ENCODE peak calls at places on chromosomes 4 and X, in five cellular contexts. E, A, D, N and I are unnamed samples.

GRCh38 chr4:85637778-85638177 is 162.8 kb downstream of the ARHGAP24 start:
- DNase-seq in A (no peak), E (no peak), N (no peak), D (no peak), I (no peak)

GRCh38 chr4:123444298-123444731 is 47.7 kb downstream of the SPRY1 start:
- DNase-seq in D (peak), A (peak), N (no peak), E (peak), I (peak)

GRCh38 chr4:7699040-7699439 is 240.6 kb downstream of the AFAP1 start:
- DNase-seq in A (no peak), D (no peak), N (no peak), E (no peak), I (no peak)

GRCh38 chr4:94739741-94740140 is 18.0 kb upstream of the BMPR1B start:
- DNase-seq in E (no peak), D (no peak), A (no peak), N (no peak), I (no peak)

GRCh38 chr4:48015216-48015615 is 1.3 kb downstream of the CNGA1 start:
- DNase-seq in D (no peak), A (no peak), E (no peak), N (no peak), I (no peak)

GRCh38 chrX:10496345-10496965 is 123.9 kb downstream of the MID1 start:
- DNase-seq in A (no peak), N (no peak), E (no peak), D (no peak), I (no peak)

GRCh38 chr4:102535398-102536082 is 34.4 kb downstream of the NFKB1 start:
- DNase-seq in A (no peak), E (no peak), D (no peak), N (no peak), I (no peak)

GRCh38 chr4:87009095-87009648 is 74.4 kb downstream of the AFF1 start:
- DNase-seq in D (peak), A (no peak), N (no peak), E (no peak), I (no peak)

GRCh38 chr4:96092151-96092705 is 252.3 kb downstream of the PDHA2 start:
- DNase-seq in N (no peak), A (no peak), E (no peak), D (no peak), I (no peak)

GRCh38 chr4:113888006-113888405 is 91.4 kb downstream of the ARSJ start:
- DNase-seq in D (no peak), A (no peak), E (no peak), N (no peak), I (no peak)

GRCh38 chr4:188941524-188942109 is 802.4 kb downstream of the TRIML1 start:
- DNase-seq in E (no peak), N (no peak), D (no peak), A (no peak), I (no peak)

GRCh38 chrX:7316280-7316679 is 168.3 kb upstream of the PUDP start:
- DNase-seq in E (no peak), A (no peak), D (no peak), N (no peak), I (no peak)

GRCh38 chr4:83639849-83640493 is 104.1 kb downstream of the GPAT3 start:
- DNase-seq in A (peak), N (no peak), D (peak), E (no peak), I (peak)

GRCh38 chr4:18167831-18168230 is 146.3 kb upstream of the LCORL start:
- DNase-seq in D (no peak), A (no peak), E (no peak), N (no peak), I (no peak)

GRCh38 chrX:105120460-105120859 is 100.0 kb downstream of the TEX13A start:
- DNase-seq in A (no peak), E (no peak), D (no peak), N (no peak), I (no peak)

GRCh38 chr4:170931326-170931725 is 841.6 kb upstream of the AADAT start:
- DNase-seq in D (no peak), A (no peak), N (no peak), E (no peak), I (no peak)

GRCh38 chr4:128811571-128812359 is 2.3 kb downstream of the JADE1 start:
- DNase-seq in A (peak), N (peak), D (peak), E (peak), I (peak)
- TF ChIP-seq CTCF in A (no peak), N (no peak), D (no peak), E (no peak), I (no peak)

GRCh38 chr4:4384837-4385236 is 2.1 kb upstream of the NSG1 start:
- DNase-seq in A (no peak), E (no peak), N (no peak), D (no peak), I (peak)
- TF ChIP-seq CTCF in A (peak), E (no peak), N (no peak), D (no peak), I (peak)

GRCh38 chr4:149203256-149204001 is 612.2 kb downstream of the IQCM start:
- DNase-seq in N (no peak), A (no peak), D (no peak), E (peak), I (no peak)

GRCh38 chr4:149194061-149194460 is 621.6 kb downstream of the IQCM start:
- DNase-seq in A (no peak), N (no peak), E (no peak), D (no peak), I (no peak)

GRCh38 chr4:149199594-149199993 is 616.0 kb downstream of the IQCM start:
- DNase-seq in E (no peak), D (no peak), N (no peak), A (no peak), I (no peak)
- TF ChIP-seq CTCF in E (no peak), D (no peak), N (no peak), A (no peak), I (no peak)

DNA sequence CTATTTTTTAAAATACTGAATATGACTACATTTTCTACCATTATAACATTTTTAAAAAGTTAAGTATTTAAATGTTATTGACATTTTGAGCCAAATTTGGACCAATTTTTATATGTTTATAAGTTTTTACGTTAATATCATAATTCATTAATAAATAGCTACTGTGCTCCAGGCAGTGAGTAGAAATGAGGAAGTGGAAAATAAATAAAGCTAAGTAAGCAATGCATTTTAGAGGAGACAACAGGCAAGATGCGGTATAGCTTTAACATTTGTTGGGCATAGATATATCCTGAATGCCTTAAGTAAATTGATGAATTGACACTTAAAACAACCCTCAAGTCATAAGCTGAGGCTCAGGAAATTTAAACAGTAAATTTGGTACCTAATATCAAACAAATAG is 474.8 kb downstream of the PCDH10 start:
- DNase-seq in D (no peak), E (no peak), A (no peak), N (no peak), I (no peak)
- TF ChIP-seq CTCF in D (no peak), E (no peak), A (no peak), N (no peak), I (no peak)

DNA sequence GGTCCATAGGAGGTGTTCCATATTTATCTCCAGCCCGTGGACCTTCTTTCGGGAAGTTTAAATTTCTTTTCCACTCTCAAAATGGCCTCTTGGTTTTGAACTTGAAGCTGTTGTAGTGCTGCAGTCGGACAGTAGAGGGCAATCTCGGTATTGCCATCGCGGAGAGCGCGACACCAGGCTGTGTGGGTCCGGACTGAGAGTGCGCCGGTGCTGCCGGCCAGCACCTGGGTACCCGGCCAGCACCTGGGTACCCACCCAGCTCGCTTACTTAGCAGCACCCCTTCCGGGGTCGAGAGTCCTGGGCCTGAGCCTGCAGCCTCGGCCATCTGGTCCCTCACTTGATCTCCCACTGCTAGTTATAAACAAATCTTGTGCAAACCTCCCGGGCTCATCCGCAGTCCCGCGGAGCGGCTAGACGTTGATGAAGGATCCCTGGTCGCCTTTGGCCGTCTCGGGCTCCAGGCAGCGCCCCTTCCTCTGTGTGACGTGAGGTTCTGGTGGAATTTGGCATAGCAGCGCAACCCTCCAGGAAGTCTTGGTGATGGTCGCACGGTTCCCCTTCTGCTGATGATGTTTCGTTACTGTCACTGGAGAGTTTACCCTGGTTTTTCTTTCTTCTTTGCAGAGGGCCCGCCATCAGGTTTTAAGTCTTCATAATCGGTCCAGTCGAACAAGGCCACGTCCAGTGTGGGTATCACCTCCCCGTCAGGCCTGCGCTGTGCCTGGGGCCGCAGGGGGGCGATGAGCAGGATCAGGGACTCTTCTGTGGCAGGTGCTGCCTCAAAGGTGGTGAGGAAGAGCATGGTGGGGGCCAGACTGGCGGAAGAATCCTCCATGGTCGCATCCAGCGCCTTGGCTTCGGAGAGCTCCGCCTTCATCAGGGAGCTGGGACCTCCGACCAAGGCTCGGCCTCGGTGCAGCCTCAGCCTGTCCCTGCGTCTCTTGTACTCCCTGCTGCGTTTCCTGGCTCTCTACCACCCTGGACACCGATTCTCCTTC is 17.8 kb downstream of the FAM9A start:
- DNase-seq in A (no peak), D (peak), N (no peak), E (no peak), I (peak)
- TF ChIP-seq CTCF in A (peak), D (peak), N (no peak), E (peak), I (no peak)

GRCh38 chrX:51803833-51804232 is 60.6 kb downstream of the GSPT2 start:
- DNase-seq in N (no peak), D (no peak), A (no peak), E (no peak), I (no peak)

GRCh38 chrX:51802917-51803688 is 59.9 kb downstream of the GSPT2 start:
- DNase-seq in E (peak), D (peak), N (no peak), A (peak), I (peak)

GRCh38 chrX:51804741-51805140 is 61.5 kb downstream of the GSPT2 start:
- DNase-seq in N (no peak), E (no peak), A (no peak), D (no peak), I (no peak)
- TF ChIP-seq CTCF in N (no peak), E (no peak), A (peak), D (no peak), I (peak)